ENCODE peak calls at places on chromosomes 2 and 18, in six cellular contexts. M is myocyte, S is EH, B is heart right ventricle, U is psoas muscle, I is tibial artery. X is an unnamed sample.

GRCh38 chr2:218216336-218216673 is 684 bp upstream of the ARPC2 start:
- DNase-seq in M (no peak), S (no peak), B (peak; percentile 30), U (peak; percentile 25), I (peak; percentile 67), X (no peak)

GRCh38 chr2:72425996-72426395 is 278.3 kb upstream of the CYP26B1 start:
- DNase-seq in M (no peak), S (no peak), B (no peak), U (no peak), I (no peak), X (no peak)

GRCh38 chr2:149767516-149767974 is 180.0 kb upstream of the MMADHC start:
- DNase-seq in M (peak; percentile 46), S (peak; percentile 76), B (no peak), U (no peak), I (no peak), X (no peak)

GRCh38 chr2:221517362-221518121 is 54.6 kb downstream of the EPHA4 start:
- DNase-seq in M (peak; percentile 97), S (peak; percentile 90), B (peak; percentile 24), U (peak; percentile 37), I (no peak), X (peak; percentile 71)

GRCh38 chr2:10977003-10977402 is 65.3 kb downstream of the KCNF1 start:
- DNase-seq in M (peak; percentile 69), S (peak; percentile 6), B (no peak), U (no peak), I (peak; percentile 28), X (no peak)

GRCh38 chr2:16168506-16169264 is 228.3 kb downstream of the MYCN start:
- DNase-seq in M (no peak), S (no peak), B (no peak), U (no peak), I (no peak), X (peak; percentile 26)

GRCh38 chr2:61645911-61646310 is 107.8 kb upstream of the XPO1 start:
- DNase-seq in M (peak; percentile 55), S (peak; percentile 90), B (no peak), U (no peak), I (no peak), X (no peak)

GRCh38 chr2:115574667-115575066 is 1132.2 kb downstream of the DPP10 start:
- DNase-seq in M (no peak), S (no peak), B (no peak), U (no peak), I (no peak), X (no peak)

GRCh38 chr2:236063994-236064393 is 104.2 kb downstream of the GBX2 start:
- DNase-seq in M (peak; percentile 62), S (no peak), B (no peak), U (no peak), I (no peak), X (no peak)

GRCh38 chr2:5077479-5078089 is 614.6 kb upstream of the SOX11 start:
- DNase-seq in M (no peak), S (peak; percentile 0), B (no peak), U (no peak), I (no peak), X (no peak)

GRCh38 chr2:7043689-7044088 is 126.5 kb downstream of the RNF144A start:
- DNase-seq in M (no peak), S (no peak), B (no peak), U (no peak), I (no peak), X (no peak)

GRCh38 chr2:40507429-40507828 is 55.5 kb upstream of the SLC8A1 start:
- DNase-seq in M (no peak), S (no peak), B (no peak), U (no peak), I (no peak), X (no peak)

GRCh38 chr2:135657806-135658582 is 83.7 kb upstream of the UBXN4 start:
- DNase-seq in M (no peak), S (no peak), B (no peak), U (no peak), I (no peak), X (no peak)

GRCh38 chr2:2730301-2730833 is 399.3 kb upstream of the MYT1L start:
- DNase-seq in M (no peak), S (no peak), B (no peak), U (no peak), I (no peak), X (no peak)

GRCh38 chr2:108323619-108324018 is 34.9 kb downstream of the SULT1C2 start:
- DNase-seq in M (no peak), S (peak; percentile 60), B (no peak), U (no peak), I (no peak), X (no peak)

GRCh38 chr2:23399674-23400261 is 14.8 kb downstream of the KLHL29 start:
- DNase-seq in M (no peak), S (no peak), B (no peak), U (no peak), I (no peak), X (no peak)

GRCh38 chr2:192159764-192160163 is 35.0 kb downstream of the TMEFF2 start:
- DNase-seq in M (no peak), S (no peak), B (no peak), U (no peak), I (no peak), X (no peak)

GRCh38 chr2:215684448-215685217 is 248.8 kb upstream of the FN1 start:
- DNase-seq in M (peak; percentile 30), S (peak; percentile 91), B (no peak), U (no peak), I (no peak), X (no peak)

GRCh38 chr2:168566974-168567650 is 111.0 kb downstream of the CERS6 start:
- DNase-seq in M (no peak), S (no peak), B (no peak), U (no peak), I (no peak), X (no peak)

GRCh38 chr2:239312741-239313246 is 88.0 kb downstream of the HDAC4 start:
- DNase-seq in M (no peak), S (no peak), B (no peak), U (peak; percentile 62), I (peak; percentile 63), X (peak; percentile 58)

GRCh38 chr2:177610813-177611212 is 218.2 kb downstream of the AGPS start:
- DNase-seq in M (no peak), S (no peak), B (no peak), U (no peak), I (no peak), X (no peak)

GRCh38 chr2:74457549-74458131 is 598 bp upstream of the WBP1 start:
- DNase-seq in M (peak; percentile 37), S (peak; percentile 43), B (peak; percentile 71), U (peak; percentile 67), I (peak; percentile 80), X (no peak)

GRCh38 chr18:11393486-11393885 is 215.9 kb upstream of the SLC35G4 start:
- DNase-seq in M (no peak), S (peak; percentile 1), B (peak; percentile 29), U (no peak), I (no peak), X (no peak)

GRCh38 chr2:112958428-112959108 is 19.2 kb upstream of the IL36G start:
- DNase-seq in M (peak; percentile 72), S (peak; percentile 74), B (no peak), U (no peak), I (no peak), X (no peak)

GRCh38 chr2:205984381-205984780 is 101.6 kb downstream of the INO80D start:
- DNase-seq in M (no peak), S (no peak), B (no peak), U (no peak), I (no peak), X (no peak)

GRCh38 chr2:99975386-99975785 is 167.0 kb downstream of the AFF3 start:
- DNase-seq in M (no peak), S (peak; percentile 60), B (no peak), U (no peak), I (no peak), X (no peak)

GRCh38 chr2:128970332-128971116 is 651.9 kb upstream of the HS6ST1 start:
- DNase-seq in M (no peak), S (no peak), B (no peak), U (no peak), I (no peak), X (no peak)

GRCh38 chr2:236965841-236966096 is 119.9 kb upstream of the COPS8 start:
- DNase-seq in M (no peak), S (no peak), B (no peak), U (no peak), I (no peak), X (no peak)

GRCh38 chr2:235514627-235515363 is 21.0 kb downstream of the AGAP1 start:
- DNase-seq in M (peak; percentile 60), S (no peak), B (no peak), U (no peak), I (no peak), X (no peak)

GRCh38 chr2:12347049-12347448 is 369.7 kb upstream of the TRIB2 start:
- DNase-seq in M (no peak), S (no peak), B (no peak), U (no peak), I (no peak), X (no peak)

GRCh38 chr2:64276417-64277095 is 132.3 kb upstream of the PELI1 start:
- DNase-seq in M (no peak), S (peak; percentile 70), B (no peak), U (no peak), I (no peak), X (no peak)

GRCh38 chr2:44362207-44363015 is 664 bp downstream of the CAMKMT start:
- DNase-seq in M (peak; percentile 60), S (peak; percentile 71), B (peak; percentile 18), U (peak; percentile 19), I (peak; percentile 68), X (peak; percentile 70)

GRCh38 chr2:3242747-3243369 is 134.8 kb downstream of the EIPR1 start:
- DNase-seq in M (no peak), S (no peak), B (no peak), U (no peak), I (no peak), X (no peak)

GRCh38 chr2:189115126-189115525 is 64.4 kb downstream of the COL5A2 start:
- DNase-seq in M (peak; percentile 45), S (peak; percentile 43), B (no peak), U (no peak), I (no peak), X (no peak)

GRCh38 chr2:36355157-36355889 is at the start of gene CRIM1:
- DNase-seq in M (peak; percentile 91), S (peak; percentile 95), B (peak; percentile 90), U (peak; percentile 90), I (peak; percentile 95), X (peak; percentile 82)

GRCh38 chr2:170163666-170164065 is 14.3 kb upstream of the MYO3B start:
- DNase-seq in M (no peak), S (no peak), B (no peak), U (no peak), I (no peak), X (no peak)

GRCh38 chr18:48297139-48297538 is 112.0 kb downstream of the ZBTB7C start:
- DNase-seq in M (no peak), S (no peak), B (no peak), U (no peak), I (no peak), X (no peak)

GRCh38 chr18:48002933-48003365 is 72.5 kb upstream of the SMAD2 start:
- DNase-seq in M (peak; percentile 87), S (peak; percentile 89), B (peak; percentile 50), U (peak; percentile 67), I (peak; percentile 88), X (peak; percentile 71)

X was measured in right atrium auricular region.